ENCODE peak calls at places on chromosomes 4 and X, in nine cellular contexts. V is testis, J is cardiac muscle cell, S is Peyer's patch, K is psoas muscle, L is coronary artery, D is iPS DF 6.9, O is pancreas, E is AG04450. G is an unnamed sample.

GRCh38 chr4:74950200-74950599 is 17.3 kb downstream of the PARM1 start:
- DNase-seq in V (no peak), J (no peak), S (no peak), K (no peak), L (no peak), D (no peak), O (no peak), E (no peak), G (no peak)

GRCh38 chr4:153649572-153649991 is 34.5 kb upstream of the TLR2 start:
- DNase-seq in V (no peak), J (peak), S (no peak), K (no peak), L (no peak), D (no peak), O (no peak), E (no peak), G (no peak)

GRCh38 chr4:143986173-143986572 is 33.0 kb downstream of the GYPB start:
- DNase-seq in V (no peak), J (no peak), S (no peak), K (no peak), L (no peak), D (no peak), O (no peak), E (no peak), G (no peak)

GRCh38 chrX:129777218-129777768 is 2.5 kb upstream of the SASH3 start:
- DNase-seq in V (peak), J (no peak), S (peak), K (peak), L (no peak), D (no peak), O (no peak), E (no peak), G (peak)

GRCh38 chrX:139201924-139202323 is 328.6 kb upstream of the F9 start:
- DNase-seq in V (no peak), J (no peak), S (no peak), K (no peak), L (no peak), D (no peak), O (no peak), E (no peak), G (no peak)

GRCh38 chrX:142054094-142054493 is 150.4 kb downstream of the MAGEC1 start:
- DNase-seq in V (no peak), J (no peak), S (no peak), K (no peak), L (no peak), D (no peak), O (no peak), E (no peak), G (no peak)

GRCh38 chr4:152460488-152460887 is 75.4 kb downstream of the FBXW7 start:
- DNase-seq in V (no peak), J (no peak), S (no peak), K (no peak), L (no peak), D (no peak), O (no peak), E (peak), G (no peak)

GRCh38 chr4:166091914-166092510 is 219.0 kb downstream of the TLL1 start:
- DNase-seq in V (no peak), J (peak), S (no peak), K (no peak), L (no peak), D (no peak), O (no peak), E (no peak), G (no peak)

GRCh38 chrX:129733335-129733734 is 5.4 kb upstream of the XPNPEP2 start:
- DNase-seq in V (no peak), J (no peak), S (no peak), K (no peak), L (peak), D (no peak), O (no peak), E (no peak), G (no peak)

GRCh38 chr4:90852232-90852631 is 725.0 kb downstream of the CCSER1 start:
- DNase-seq in V (no peak), J (peak), S (no peak), K (no peak), L (no peak), D (no peak), O (no peak), E (no peak), G (no peak)

GRCh38 chr4:151530230-151530629 is 121.3 kb downstream of the FHIP1A start:
- DNase-seq in V (no peak), J (no peak), S (no peak), K (no peak), L (no peak), D (no peak), O (no peak), E (no peak), G (no peak)

GRCh38 chrX:1440506-1440905 is 12.2 kb downstream of the ASMTL start:
- DNase-seq in V (no peak), J (no peak), S (peak), K (no peak), L (no peak), D (no peak), O (no peak), E (no peak), G (no peak)

GRCh38 chr4:111066447-111066846 is 443.6 kb upstream of the PITX2 start:
- DNase-seq in V (no peak), J (no peak), S (no peak), K (no peak), L (no peak), D (no peak), O (no peak), E (no peak), G (no peak)

GRCh38 chr4:125313497-125313896 is 1.3 kb upstream of the FAT4 start:
- DNase-seq in V (peak), J (peak), S (no peak), K (no peak), L (no peak), D (no peak), O (peak), E (peak), G (peak)

GRCh38 chrX:22969416-22969815 is 30.3 kb upstream of the DDX53 start:
- DNase-seq in V (no peak), J (no peak), S (no peak), K (no peak), L (no peak), D (no peak), O (no peak), E (no peak), G (no peak)

GRCh38 chrX:72526534-72527508 is 45.8 kb downstream of the HDAC8 start:
- DNase-seq in V (no peak), J (no peak), S (no peak), K (no peak), L (no peak), D (no peak), O (no peak), E (no peak), G (no peak)

GRCh38 chrX:22559506-22559905 is 286.8 kb downstream of the CBLL2 start:
- DNase-seq in V (no peak), J (no peak), S (no peak), K (no peak), L (no peak), D (no peak), O (no peak), E (no peak), G (no peak)

GRCh38 chrX:13151806-13152510 is 107.5 kb upstream of the FAM9C start:
- DNase-seq in V (no peak), J (no peak), S (no peak), K (no peak), L (no peak), D (no peak), O (no peak), E (no peak), G (no peak)

GRCh38 chrX:69505772-69506616 is 1.9 kb downstream of the NALF2 start:
- DNase-seq in V (no peak), J (no peak), S (no peak), K (no peak), L (no peak), D (no peak), O (no peak), E (no peak), G (peak)
- H3K4me3 ChIP-seq in V (no peak), J (no peak), S (no peak), K (no peak), L (peak), D (peak), O (peak), E (no peak), G (no peak)

DNA sequence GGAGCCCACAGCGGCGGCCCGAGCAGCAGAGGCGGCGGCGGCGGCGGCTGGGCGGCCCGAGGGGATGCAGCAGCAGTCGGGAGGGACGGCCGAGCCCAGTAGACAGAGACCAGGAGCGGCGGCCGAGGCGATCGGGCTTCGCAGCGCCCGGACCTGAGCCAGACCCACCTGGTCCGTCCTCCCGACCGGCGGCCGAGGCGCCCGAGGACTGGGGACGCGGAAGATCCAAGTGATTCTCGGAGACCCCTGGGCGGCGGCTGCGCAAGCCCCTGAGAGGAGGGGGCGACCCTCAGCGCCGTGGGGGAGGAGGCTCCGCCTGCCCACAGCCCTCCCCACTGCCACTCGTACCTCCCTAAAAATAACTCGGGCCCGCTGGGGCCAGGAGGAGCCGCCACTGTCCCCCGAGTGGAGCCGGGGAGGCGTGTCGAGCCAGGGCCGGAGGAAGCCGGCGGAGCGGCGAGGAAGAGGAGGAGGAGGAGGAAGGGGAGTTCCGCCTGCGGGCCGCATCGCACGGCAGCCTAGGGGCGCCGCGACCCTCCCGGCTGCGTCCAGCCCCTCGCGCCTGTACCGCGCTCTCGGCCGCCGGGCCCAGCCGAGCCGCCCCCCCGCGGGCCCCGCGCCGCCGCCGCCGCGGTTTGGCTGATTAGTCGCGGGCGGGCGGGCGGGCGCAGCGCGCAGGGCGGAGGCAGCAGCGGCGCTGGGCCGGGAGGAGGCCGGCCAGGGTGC is 690 bp downstream of the RAPGEF2 start:
- DNase-seq in V (peak), J (peak), S (peak), K (peak), L (peak), D (no peak), O (peak), E (no peak), G (peak)
- H3K27ac ChIP-seq in V (peak), J (peak), S (peak), K (peak), L (peak), D (no peak), O (peak), E (peak), G (peak)

GRCh38 chr4:126938023-126938422 is 694.7 kb upstream of the INTU start:
- DNase-seq in V (no peak), J (no peak), S (no peak), K (no peak), L (no peak), D (no peak), O (no peak), E (no peak), G (no peak)
- H3K4me3 ChIP-seq in V (no peak), J (no peak), S (no peak), K (no peak), L (no peak), D (no peak), O (no peak), E (no peak), G (no peak)

GRCh38 chr4:7332216-7333023 is 102.3 kb downstream of the PSAPL1 start:
- DNase-seq in V (peak), J (no peak), S (no peak), K (peak), L (no peak), D (no peak), O (no peak), E (peak), G (no peak)

GRCh38 chr4:7333801-7334421 is 100.8 kb downstream of the PSAPL1 start:
- DNase-seq in V (no peak), J (no peak), S (no peak), K (no peak), L (no peak), D (no peak), O (no peak), E (no peak), G (no peak)

GRCh38 chr4:7334521-7335275 is 100.0 kb downstream of the PSAPL1 start:
- DNase-seq in V (no peak), J (no peak), S (no peak), K (no peak), L (no peak), D (no peak), O (no peak), E (no peak), G (no peak)

GRCh38 chr4:7331682-7332000 is 103.1 kb downstream of the PSAPL1 start:
- DNase-seq in V (no peak), J (no peak), S (no peak), K (no peak), L (no peak), D (no peak), O (no peak), E (no peak), G (no peak)

GRCh38 chr4:7333024-7333780 is 101.5 kb downstream of the PSAPL1 start:
- DNase-seq in V (no peak), J (no peak), S (no peak), K (no peak), L (no peak), D (no peak), O (no peak), E (no peak), G (no peak)
- H3K27ac ChIP-seq in V (no peak), J (no peak), S (no peak), K (no peak), L (no peak), D (no peak), O (no peak), E (no peak), G (no peak)

GRCh38 chrX:151398346-151398745 is 1.3 kb downstream of the VMA21 start:
- DNase-seq in V (no peak), J (no peak), S (no peak), K (no peak), L (no peak), D (no peak), O (no peak), E (no peak), G (no peak)
- H3K4me3 ChIP-seq in V (no peak), J (no peak), S (no peak), K (peak), L (no peak), D (no peak), O (no peak), E (peak), G (no peak)

GRCh38 chrX:44906041-44906440 is 33.1 kb downstream of the KDM6A start:
- DNase-seq in V (no peak), J (no peak), S (peak), K (no peak), L (no peak), D (no peak), O (no peak), E (no peak), G (no peak)
- H3K27ac ChIP-seq in V (no peak), J (no peak), S (no peak), K (no peak), L (no peak), D (no peak), O (no peak), E (no peak), G (no peak)

DNA sequence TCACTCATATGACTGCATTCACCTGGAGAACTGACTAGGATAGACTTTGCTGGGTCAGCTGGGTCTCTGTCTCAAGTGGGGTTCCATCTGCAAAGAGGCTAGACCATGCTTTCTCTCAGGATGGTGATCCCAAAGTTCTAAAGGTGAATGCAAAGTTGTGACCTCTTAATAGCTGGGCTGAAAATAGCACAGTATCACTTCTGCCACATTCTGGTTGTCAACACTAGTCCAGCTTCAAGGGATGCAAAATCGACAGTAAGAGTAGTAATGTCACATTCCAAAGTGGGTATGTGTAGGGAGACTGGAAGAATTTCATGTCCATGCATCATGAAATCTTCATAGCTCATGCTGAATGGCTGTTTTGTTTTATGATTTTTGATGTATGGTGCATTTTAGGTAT is 414.6 kb downstream of the PCDH7 start:
- DNase-seq in V (no peak), J (peak), S (no peak), K (no peak), L (no peak), D (no peak), O (no peak), E (no peak), G (no peak)
- H3K4me3 ChIP-seq in V (no peak), J (no peak), S (no peak), K (no peak), L (no peak), D (no peak), O (no peak), E (no peak), G (no peak)

GRCh38 chr4:184283659-184284335 is 66.1 kb upstream of the ENPP6 start:
- DNase-seq in V (no peak), J (no peak), S (no peak), K (no peak), L (no peak), D (no peak), O (no peak), E (no peak), G (no peak)

GRCh38 chr4:184281231-184282139 is 63.8 kb upstream of the ENPP6 start:
- DNase-seq in V (no peak), J (no peak), S (no peak), K (no peak), L (no peak), D (no peak), O (no peak), E (no peak), G (no peak)

GRCh38 chr4:184282251-184282713 is 64.6 kb upstream of the ENPP6 start:
- DNase-seq in V (no peak), J (no peak), S (peak), K (no peak), L (no peak), D (no peak), O (no peak), E (no peak), G (peak)

GRCh38 chr4:184284336-184284690 is 66.6 kb upstream of the ENPP6 start:
- DNase-seq in V (no peak), J (no peak), S (no peak), K (no peak), L (no peak), D (no peak), O (no peak), E (no peak), G (no peak)

DNA sequence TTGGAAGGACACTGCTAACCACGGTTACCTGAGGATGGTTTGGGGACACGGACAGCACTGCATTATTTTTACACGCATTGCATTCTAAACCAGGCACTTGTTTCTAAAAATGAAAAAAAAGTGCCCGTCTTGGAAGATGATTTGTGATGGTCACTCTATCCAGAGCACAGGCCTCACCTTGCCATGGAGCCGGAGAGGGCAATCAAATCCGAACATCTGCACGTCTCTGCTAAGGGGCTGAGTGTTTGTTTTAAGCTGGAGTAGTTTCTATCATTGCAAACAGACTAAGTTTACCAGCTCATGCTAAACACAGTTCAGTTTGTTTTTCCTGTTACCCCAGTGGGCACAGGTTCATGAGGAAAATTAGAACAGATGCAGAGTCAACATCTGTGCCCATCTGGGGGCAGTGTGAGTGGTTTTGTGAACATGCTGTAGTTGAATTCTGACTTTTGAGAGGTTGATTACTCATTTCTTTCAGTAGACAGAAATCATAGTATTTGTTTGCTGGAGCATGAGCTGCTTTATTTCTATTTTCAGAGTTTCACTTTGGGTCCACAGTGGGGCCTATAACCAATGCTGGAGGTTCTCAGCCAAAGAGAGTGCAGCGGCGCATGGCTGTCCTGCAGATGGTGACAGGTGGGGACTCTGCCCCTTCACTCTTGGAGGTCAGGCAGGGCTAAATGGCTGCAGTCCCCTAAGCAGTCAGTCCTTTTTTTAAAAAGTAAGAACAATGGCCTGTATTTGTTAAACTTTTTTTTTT is 65.4 kb upstream of the ENPP6 start:
- DNase-seq in V (no peak), J (no peak), S (peak), K (no peak), L (no peak), D (no peak), O (no peak), E (no peak), G (no peak)
- H3K27ac ChIP-seq in V (no peak), J (no peak), S (peak), K (no peak), L (no peak), D (no peak), O (no peak), E (no peak), G (peak)

G was measured in lung.